ENCODE peak calls at places on chromosomes 1 and 21, in seven cellular contexts. X is tibial nerve, L is fibroblast of lung, U is brain microvascular endothelial cell, A is H9, R is PC-9, G is mesothelial cell of epicardium. F is an unnamed sample.

GRCh38 chr1:1175221-1176062 is 1.8 kb downstream of the TTLL10 start:
- DNase-seq in X (no peak), L (no peak), U (no peak), A (peak; percentile 25), R (no peak), G (no peak), F (no peak)

GRCh38 chr1:208985231-208985630 is 598.3 kb upstream of the CAMK1G start:
- DNase-seq in X (no peak), L (peak; percentile 20), U (no peak), A (no peak), R (no peak), G (no peak), F (no peak)

GRCh38 chr1:101308935-101309333 is 72.1 kb downstream of the S1PR1 start:
- DNase-seq in X (no peak), L (no peak), U (no peak), A (peak; percentile 39), R (no peak), G (no peak), F (no peak)

GRCh38 chr21:37712204-37712934 is 203.9 kb downstream of the KCNJ6 start:
- DNase-seq in X (peak; percentile 24), L (peak; percentile 55), U (peak; percentile 71), A (peak; percentile 76), R (peak; percentile 45), G (no peak), F (peak; percentile 90)

GRCh38 chr1:169271094-169271493 is 96.5 kb downstream of the NME7 start:
- DNase-seq in X (no peak), L (no peak), U (no peak), A (no peak), R (no peak), G (no peak), F (no peak)

GRCh38 chr1:248627971-248628844 is 6.7 kb downstream of the OR2T11 start:
- DNase-seq in X (no peak), L (no peak), U (no peak), A (no peak), R (no peak), G (no peak), F (no peak)

GRCh38 chr1:71592646-71593274 is 511.9 kb upstream of the ZRANB2 start:
- DNase-seq in X (no peak), L (no peak), U (no peak), A (no peak), R (no peak), G (no peak), F (no peak)

GRCh38 chr1:175206687-175207086 is 14.1 kb upstream of the KIAA0040 start:
- DNase-seq in X (no peak), L (no peak), U (no peak), A (no peak), R (no peak), G (no peak), F (no peak)

GRCh38 chr1:182935716-182936115 is 17.2 kb downstream of the SHCBP1L start:
- DNase-seq in X (no peak), L (no peak), U (no peak), A (no peak), R (no peak), G (no peak), F (no peak)
- TF ChIP-seq CTCF in X (no peak), L (no peak), U (no peak), A (no peak), R (no peak), G (no peak), F (no peak)

DNA sequence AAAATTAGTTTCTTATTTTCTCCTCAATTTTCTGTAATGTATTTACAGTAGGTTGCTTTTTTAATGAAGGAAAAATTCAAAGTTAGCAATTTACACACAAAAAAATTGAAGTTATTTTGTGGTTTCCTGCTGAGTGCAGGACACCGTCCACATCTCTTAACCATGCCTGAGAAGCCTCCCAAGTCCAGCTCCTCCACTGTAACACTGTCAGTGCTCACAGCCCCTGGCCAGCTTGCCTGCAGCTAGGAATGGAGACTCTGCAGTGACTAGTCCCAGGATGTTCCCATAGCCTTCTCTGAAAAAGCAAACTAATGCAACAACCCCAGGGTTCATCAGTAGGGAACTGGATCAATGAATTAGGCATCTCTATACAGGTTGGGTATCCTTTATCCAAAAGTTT is 3.5 kb downstream of the A3GALT2 start:
- DNase-seq in X (no peak), L (no peak), U (no peak), A (no peak), R (no peak), G (no peak), F (no peak)
- TF ChIP-seq CTCF in X (no peak), L (no peak), U (no peak), A (no peak), R (no peak), G (no peak), F (no peak)

GRCh38 chr1:23343246-23344110 is 606 bp downstream of the HNRNPR start:
- DNase-seq in X (no peak), L (peak; percentile 89), U (peak; percentile 73), A (peak; percentile 31), R (peak; percentile 37), G (no peak), F (peak; percentile 85)
- TF ChIP-seq CTCF in X (no peak), L (no peak), U (no peak), A (no peak), R (no peak), G (no peak), F (no peak)

GRCh38 chr1:109477821-109478220 is 5.9 kb upstream of the ATXN7L2 start:
- DNase-seq in X (no peak), L (no peak), U (no peak), A (peak; percentile 25), R (no peak), G (no peak), F (no peak)

GRCh38 chr1:109479901-109480300 is 3.8 kb upstream of the ATXN7L2 start:
- DNase-seq in X (no peak), L (no peak), U (no peak), A (no peak), R (no peak), G (no peak), F (no peak)

GRCh38 chr1:109479311-109479710 is 4.4 kb upstream of the ATXN7L2 start:
- DNase-seq in X (no peak), L (no peak), U (no peak), A (peak; percentile 24), R (no peak), G (no peak), F (no peak)

GRCh38 chr1:109476825-109477224 is 6.9 kb upstream of the ATXN7L2 start:
- DNase-seq in X (no peak), L (no peak), U (no peak), A (peak; percentile 15), R (no peak), G (no peak), F (no peak)

DNA sequence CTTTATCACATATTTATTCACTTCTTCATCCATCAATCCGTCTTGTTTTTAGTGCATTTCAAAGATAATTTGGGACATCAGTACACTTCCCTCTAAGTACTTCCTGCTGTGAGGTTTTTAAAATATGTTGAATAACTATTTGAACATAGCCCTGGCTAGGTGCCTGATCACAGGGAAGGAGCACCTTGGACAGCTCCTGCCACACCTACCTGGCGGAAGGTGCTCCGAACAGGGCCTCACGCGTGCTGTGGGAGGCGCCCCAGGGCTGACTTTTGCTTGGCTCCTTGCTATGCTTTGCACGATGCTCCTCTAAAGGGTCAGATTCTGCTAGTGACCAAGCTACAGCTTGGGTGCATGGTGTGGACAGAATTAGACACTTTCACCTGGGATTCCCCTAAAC is 4.9 kb upstream of the ATXN7L2 start:
- DNase-seq in X (no peak), L (no peak), U (no peak), A (peak; percentile 67), R (peak; percentile 53), G (no peak), F (no peak)
- TF ChIP-seq CTCF in X (no peak), L (no peak), U (no peak), A (peak; percentile 20), R (no peak), G (no peak), F (no peak)

DNA sequence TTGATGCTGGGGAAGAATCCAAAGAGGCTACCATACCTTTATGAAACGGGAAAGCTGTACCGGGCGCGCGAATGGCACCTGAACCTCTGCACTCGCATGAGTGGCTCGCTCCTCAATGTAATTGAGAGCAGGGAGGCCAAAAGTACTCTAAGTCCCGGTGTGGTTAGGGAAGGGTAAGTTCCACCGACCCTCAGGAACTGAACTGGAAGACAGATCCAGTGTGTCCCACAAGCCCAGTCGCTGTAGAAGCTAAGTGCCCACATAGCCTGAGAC is 1.0 kb downstream of the GATAD2B start:
- DNase-seq in X (no peak), L (peak; percentile 6), U (no peak), A (no peak), R (peak; percentile 10), G (no peak), F (no peak)
- TF ChIP-seq CTCF in X (no peak), L (no peak), U (no peak), A (no peak), R (no peak), G (no peak), F (no peak)